ENCODE peak calls at places on chromosomes 16 and 17, in ten cellular contexts. One of them, this sample, is unnamed.

GRCh38 chr16:78925071-78925714 is 675.3 kb downstream of the MAF start:
- DNase-seq in skeletal muscle cell: no peak
- DNase-seq in heart left ventricle: no peak
- DNase-seq in activated CD8-positive, alpha-beta memory T cell treated with anti-CD3 and anti-CD28 coated beads for 4 hours: no peak
- DNase-seq in brain microvascular endothelial cell: no peak
- DNase-seq in CD8-positive, alpha-beta T cell: peak; percentile 5
- DNase-seq in effector memory CD4-positive, alpha-beta T cell: no peak
- DNase-seq in Ammon's horn: no peak
- DNase-seq in stimulated activated CD8-positive, alpha-beta memory T cell treated with anti-CD3 and anti-CD28 coated beads, Interleukin-4, amount 100 ng/mL, for 1 hour: no peak
- DNase-seq in stimulated activated CD4-positive, alpha-beta T cell treated with anti-CD3 and anti-CD28 coated beads, TNF-alpha, amount 100 ng/mL, for 1 hour: peak; percentile 12
- DNase-seq in this sample: peak; percentile 29

GRCh38 chr17:34255381-34255732 is 272 bp downstream of the CCL2 start:
- DNase-seq in heart left ventricle: no peak
- DNase-seq in effector memory CD4-positive, alpha-beta T cell: no peak
- DNase-seq in Ammon's horn: no peak
- DNase-seq in brain microvascular endothelial cell: no peak
- DNase-seq in activated CD8-positive, alpha-beta memory T cell treated with anti-CD3 and anti-CD28 coated beads for 4 hours: no peak
- DNase-seq in stimulated activated CD4-positive, alpha-beta T cell treated with anti-CD3 and anti-CD28 coated beads, TNF-alpha, amount 100 ng/mL, for 1 hour: no peak
- DNase-seq in skeletal muscle cell: no peak
- DNase-seq in CD8-positive, alpha-beta T cell: no peak
- DNase-seq in stimulated activated CD8-positive, alpha-beta memory T cell treated with anti-CD3 and anti-CD28 coated beads, Interleukin-4, amount 100 ng/mL, for 1 hour: no peak
- DNase-seq in this sample: no peak

GRCh38 chr17:61235821-61236197 is 163.8 kb upstream of the TBX2 start:
- DNase-seq in Ammon's horn: peak; percentile 71
- DNase-seq in brain microvascular endothelial cell: peak; percentile 77
- DNase-seq in stimulated activated CD4-positive, alpha-beta T cell treated with anti-CD3 and anti-CD28 coated beads, TNF-alpha, amount 100 ng/mL, for 1 hour: no peak
- DNase-seq in skeletal muscle cell: no peak
- DNase-seq in CD8-positive, alpha-beta T cell: no peak
- DNase-seq in heart left ventricle: no peak
- DNase-seq in effector memory CD4-positive, alpha-beta T cell: no peak
- DNase-seq in activated CD8-positive, alpha-beta memory T cell treated with anti-CD3 and anti-CD28 coated beads for 4 hours: no peak
- DNase-seq in stimulated activated CD8-positive, alpha-beta memory T cell treated with anti-CD3 and anti-CD28 coated beads, Interleukin-4, amount 100 ng/mL, for 1 hour: no peak
- DNase-seq in this sample: peak; percentile 90

GRCh38 chr17:65690626-65691310 is 129.3 kb upstream of the AXIN2 start:
- DNase-seq in heart left ventricle: no peak
- DNase-seq in Ammon's horn: no peak
- DNase-seq in activated CD8-positive, alpha-beta memory T cell treated with anti-CD3 and anti-CD28 coated beads for 4 hours: no peak
- DNase-seq in CD8-positive, alpha-beta T cell: no peak
- DNase-seq in stimulated activated CD4-positive, alpha-beta T cell treated with anti-CD3 and anti-CD28 coated beads, TNF-alpha, amount 100 ng/mL, for 1 hour: no peak
- DNase-seq in brain microvascular endothelial cell: no peak
- DNase-seq in stimulated activated CD8-positive, alpha-beta memory T cell treated with anti-CD3 and anti-CD28 coated beads, Interleukin-4, amount 100 ng/mL, for 1 hour: no peak
- DNase-seq in effector memory CD4-positive, alpha-beta T cell: no peak
- DNase-seq in skeletal muscle cell: no peak
- DNase-seq in this sample: no peak

GRCh38 chr17:28715217-28715616 is 2.5 kb downstream of the RAB34 start:
- DNase-seq in CD8-positive, alpha-beta T cell: no peak
- DNase-seq in stimulated activated CD8-positive, alpha-beta memory T cell treated with anti-CD3 and anti-CD28 coated beads, Interleukin-4, amount 100 ng/mL, for 1 hour: no peak
- DNase-seq in stimulated activated CD4-positive, alpha-beta T cell treated with anti-CD3 and anti-CD28 coated beads, TNF-alpha, amount 100 ng/mL, for 1 hour: no peak
- DNase-seq in heart left ventricle: no peak
- DNase-seq in Ammon's horn: no peak
- DNase-seq in effector memory CD4-positive, alpha-beta T cell: no peak
- DNase-seq in skeletal muscle cell: no peak
- DNase-seq in activated CD8-positive, alpha-beta memory T cell treated with anti-CD3 and anti-CD28 coated beads for 4 hours: no peak
- DNase-seq in brain microvascular endothelial cell: no peak
- DNase-seq in this sample: no peak

GRCh38 chr17:34220776-34221390 is 34.2 kb upstream of the CCL2 start:
- DNase-seq in effector memory CD4-positive, alpha-beta T cell: no peak
- DNase-seq in Ammon's horn: no peak
- DNase-seq in CD8-positive, alpha-beta T cell: no peak
- DNase-seq in activated CD8-positive, alpha-beta memory T cell treated with anti-CD3 and anti-CD28 coated beads for 4 hours: no peak
- DNase-seq in stimulated activated CD8-positive, alpha-beta memory T cell treated with anti-CD3 and anti-CD28 coated beads, Interleukin-4, amount 100 ng/mL, for 1 hour: no peak
- DNase-seq in heart left ventricle: no peak
- DNase-seq in stimulated activated CD4-positive, alpha-beta T cell treated with anti-CD3 and anti-CD28 coated beads, TNF-alpha, amount 100 ng/mL, for 1 hour: no peak
- DNase-seq in brain microvascular endothelial cell: no peak
- DNase-seq in skeletal muscle cell: no peak
- DNase-seq in this sample: no peak

GRCh38 chr17:6936370-6937028 is 59.4 kb upstream of the ALOX12 start:
- DNase-seq in stimulated activated CD4-positive, alpha-beta T cell treated with anti-CD3 and anti-CD28 coated beads, TNF-alpha, amount 100 ng/mL, for 1 hour: no peak
- DNase-seq in skeletal muscle cell: no peak
- DNase-seq in effector memory CD4-positive, alpha-beta T cell: no peak
- DNase-seq in CD8-positive, alpha-beta T cell: no peak
- DNase-seq in activated CD8-positive, alpha-beta memory T cell treated with anti-CD3 and anti-CD28 coated beads for 4 hours: no peak
- DNase-seq in heart left ventricle: no peak
- DNase-seq in stimulated activated CD8-positive, alpha-beta memory T cell treated with anti-CD3 and anti-CD28 coated beads, Interleukin-4, amount 100 ng/mL, for 1 hour: no peak
- DNase-seq in brain microvascular endothelial cell: no peak
- DNase-seq in Ammon's horn: peak; percentile 47
- DNase-seq in this sample: peak; percentile 77

GRCh38 chr17:17506181-17506741 is 10.1 kb upstream of the RASD1 start:
- DNase-seq in stimulated activated CD4-positive, alpha-beta T cell treated with anti-CD3 and anti-CD28 coated beads, TNF-alpha, amount 100 ng/mL, for 1 hour: no peak
- DNase-seq in brain microvascular endothelial cell: no peak
- DNase-seq in effector memory CD4-positive, alpha-beta T cell: no peak
- DNase-seq in heart left ventricle: peak; percentile 56
- DNase-seq in CD8-positive, alpha-beta T cell: no peak
- DNase-seq in Ammon's horn: peak; percentile 56
- DNase-seq in activated CD8-positive, alpha-beta memory T cell treated with anti-CD3 and anti-CD28 coated beads for 4 hours: no peak
- DNase-seq in skeletal muscle cell: no peak
- DNase-seq in stimulated activated CD8-positive, alpha-beta memory T cell treated with anti-CD3 and anti-CD28 coated beads, Interleukin-4, amount 100 ng/mL, for 1 hour: no peak
- DNase-seq in this sample: peak; percentile 38

GRCh38 chr17:61127960-61128359 is 271.7 kb upstream of the TBX2 start:
- DNase-seq in stimulated activated CD8-positive, alpha-beta memory T cell treated with anti-CD3 and anti-CD28 coated beads, Interleukin-4, amount 100 ng/mL, for 1 hour: no peak
- DNase-seq in effector memory CD4-positive, alpha-beta T cell: no peak
- DNase-seq in skeletal muscle cell: no peak
- DNase-seq in stimulated activated CD4-positive, alpha-beta T cell treated with anti-CD3 and anti-CD28 coated beads, TNF-alpha, amount 100 ng/mL, for 1 hour: no peak
- DNase-seq in activated CD8-positive, alpha-beta memory T cell treated with anti-CD3 and anti-CD28 coated beads for 4 hours: no peak
- DNase-seq in CD8-positive, alpha-beta T cell: no peak
- DNase-seq in heart left ventricle: no peak
- DNase-seq in Ammon's horn: no peak
- DNase-seq in brain microvascular endothelial cell: no peak
- DNase-seq in this sample: no peak

GRCh38 chr16:15401972-15402371 is 6.4 kb downstream of the MPV17L start:
- DNase-seq in effector memory CD4-positive, alpha-beta T cell: no peak
- DNase-seq in stimulated activated CD4-positive, alpha-beta T cell treated with anti-CD3 and anti-CD28 coated beads, TNF-alpha, amount 100 ng/mL, for 1 hour: no peak
- DNase-seq in Ammon's horn: no peak
- DNase-seq in heart left ventricle: no peak
- DNase-seq in stimulated activated CD8-positive, alpha-beta memory T cell treated with anti-CD3 and anti-CD28 coated beads, Interleukin-4, amount 100 ng/mL, for 1 hour: no peak
- DNase-seq in CD8-positive, alpha-beta T cell: no peak
- DNase-seq in brain microvascular endothelial cell: no peak
- DNase-seq in activated CD8-positive, alpha-beta memory T cell treated with anti-CD3 and anti-CD28 coated beads for 4 hours: no peak
- DNase-seq in skeletal muscle cell: no peak
- DNase-seq in this sample: no peak

GRCh38 chr17:76568771-76569170 is 16.9 kb downstream of the ST6GALNAC2 start:
- DNase-seq in skeletal muscle cell: no peak
- DNase-seq in heart left ventricle: no peak
- DNase-seq in activated CD8-positive, alpha-beta memory T cell treated with anti-CD3 and anti-CD28 coated beads for 4 hours: no peak
- DNase-seq in effector memory CD4-positive, alpha-beta T cell: no peak
- DNase-seq in Ammon's horn: no peak
- DNase-seq in CD8-positive, alpha-beta T cell: no peak
- DNase-seq in stimulated activated CD8-positive, alpha-beta memory T cell treated with anti-CD3 and anti-CD28 coated beads, Interleukin-4, amount 100 ng/mL, for 1 hour: no peak
- DNase-seq in stimulated activated CD4-positive, alpha-beta T cell treated with anti-CD3 and anti-CD28 coated beads, TNF-alpha, amount 100 ng/mL, for 1 hour: no peak
- DNase-seq in brain microvascular endothelial cell: no peak
- DNase-seq in this sample: no peak

GRCh38 chr16:21060027-21060510 is 90.6 kb downstream of the DNAH3 start:
- DNase-seq in stimulated activated CD8-positive, alpha-beta memory T cell treated with anti-CD3 and anti-CD28 coated beads, Interleukin-4, amount 100 ng/mL, for 1 hour: no peak
- DNase-seq in Ammon's horn: no peak
- DNase-seq in brain microvascular endothelial cell: no peak
- DNase-seq in heart left ventricle: no peak
- DNase-seq in effector memory CD4-positive, alpha-beta T cell: no peak
- DNase-seq in skeletal muscle cell: no peak
- DNase-seq in stimulated activated CD4-positive, alpha-beta T cell treated with anti-CD3 and anti-CD28 coated beads, TNF-alpha, amount 100 ng/mL, for 1 hour: no peak
- DNase-seq in activated CD8-positive, alpha-beta memory T cell treated with anti-CD3 and anti-CD28 coated beads for 4 hours: no peak
- DNase-seq in CD8-positive, alpha-beta T cell: no peak
- DNase-seq in this sample: no peak

GRCh38 chr16:29315046-29315445 is 91.5 kb downstream of the NPIPB11 start:
- DNase-seq in Ammon's horn: no peak
- DNase-seq in effector memory CD4-positive, alpha-beta T cell: no peak
- DNase-seq in skeletal muscle cell: peak; percentile 11
- DNase-seq in activated CD8-positive, alpha-beta memory T cell treated with anti-CD3 and anti-CD28 coated beads for 4 hours: no peak
- DNase-seq in stimulated activated CD8-positive, alpha-beta memory T cell treated with anti-CD3 and anti-CD28 coated beads, Interleukin-4, amount 100 ng/mL, for 1 hour: no peak
- DNase-seq in CD8-positive, alpha-beta T cell: no peak
- DNase-seq in heart left ventricle: no peak
- DNase-seq in brain microvascular endothelial cell: no peak
- DNase-seq in stimulated activated CD4-positive, alpha-beta T cell treated with anti-CD3 and anti-CD28 coated beads, TNF-alpha, amount 100 ng/mL, for 1 hour: no peak
- DNase-seq in this sample: no peak

GRCh38 chr17:22454070-22454999 is 762.0 kb downstream of the KCNJ18 start:
- DNase-seq in effector memory CD4-positive, alpha-beta T cell: no peak
- DNase-seq in stimulated activated CD8-positive, alpha-beta memory T cell treated with anti-CD3 and anti-CD28 coated beads, Interleukin-4, amount 100 ng/mL, for 1 hour: no peak
- DNase-seq in stimulated activated CD4-positive, alpha-beta T cell treated with anti-CD3 and anti-CD28 coated beads, TNF-alpha, amount 100 ng/mL, for 1 hour: no peak
- DNase-seq in CD8-positive, alpha-beta T cell: no peak
- DNase-seq in brain microvascular endothelial cell: no peak
- DNase-seq in activated CD8-positive, alpha-beta memory T cell treated with anti-CD3 and anti-CD28 coated beads for 4 hours: no peak
- DNase-seq in Ammon's horn: no peak
- DNase-seq in skeletal muscle cell: no peak
- DNase-seq in heart left ventricle: no peak
- DNase-seq in this sample: no peak

GRCh38 chr17:50950002-50950877 is 84.1 kb upstream of the TOB1 start:
- DNase-seq in activated CD8-positive, alpha-beta memory T cell treated with anti-CD3 and anti-CD28 coated beads for 4 hours: no peak
- DNase-seq in effector memory CD4-positive, alpha-beta T cell: peak; percentile 34
- DNase-seq in stimulated activated CD4-positive, alpha-beta T cell treated with anti-CD3 and anti-CD28 coated beads, TNF-alpha, amount 100 ng/mL, for 1 hour: peak; percentile 23
- DNase-seq in skeletal muscle cell: peak; percentile 75
- DNase-seq in stimulated activated CD8-positive, alpha-beta memory T cell treated with anti-CD3 and anti-CD28 coated beads, Interleukin-4, amount 100 ng/mL, for 1 hour: peak; percentile 33
- DNase-seq in CD8-positive, alpha-beta T cell: peak; percentile 67
- DNase-seq in Ammon's horn: peak; percentile 90
- DNase-seq in heart left ventricle: peak; percentile 90
- DNase-seq in brain microvascular endothelial cell: peak; percentile 89
- DNase-seq in this sample: peak; percentile 81

GRCh38 chr16:72241930-72242329 is 70.0 kb upstream of the PMFBP1 start:
- DNase-seq in stimulated activated CD4-positive, alpha-beta T cell treated with anti-CD3 and anti-CD28 coated beads, TNF-alpha, amount 100 ng/mL, for 1 hour: no peak
- DNase-seq in Ammon's horn: peak; percentile 79
- DNase-seq in activated CD8-positive, alpha-beta memory T cell treated with anti-CD3 and anti-CD28 coated beads for 4 hours: no peak
- DNase-seq in heart left ventricle: no peak
- DNase-seq in stimulated activated CD8-positive, alpha-beta memory T cell treated with anti-CD3 and anti-CD28 coated beads, Interleukin-4, amount 100 ng/mL, for 1 hour: no peak
- DNase-seq in effector memory CD4-positive, alpha-beta T cell: no peak
- DNase-seq in skeletal muscle cell: no peak
- DNase-seq in brain microvascular endothelial cell: peak; percentile 53
- DNase-seq in CD8-positive, alpha-beta T cell: no peak
- DNase-seq in this sample: peak; percentile 84

GRCh38 chr17:43987131-43988021 is 17.0 kb upstream of the NAGS start:
- DNase-seq in brain microvascular endothelial cell: no peak
- DNase-seq in activated CD8-positive, alpha-beta memory T cell treated with anti-CD3 and anti-CD28 coated beads for 4 hours: no peak
- DNase-seq in skeletal muscle cell: no peak
- DNase-seq in stimulated activated CD8-positive, alpha-beta memory T cell treated with anti-CD3 and anti-CD28 coated beads, Interleukin-4, amount 100 ng/mL, for 1 hour: no peak
- DNase-seq in Ammon's horn: no peak
- DNase-seq in stimulated activated CD4-positive, alpha-beta T cell treated with anti-CD3 and anti-CD28 coated beads, TNF-alpha, amount 100 ng/mL, for 1 hour: no peak
- DNase-seq in effector memory CD4-positive, alpha-beta T cell: no peak
- DNase-seq in heart left ventricle: no peak
- DNase-seq in CD8-positive, alpha-beta T cell: no peak
- DNase-seq in this sample: no peak

GRCh38 chr17:83192161-83192788 is 112.9 kb downstream of the METRNL start:
- DNase-seq in stimulated activated CD4-positive, alpha-beta T cell treated with anti-CD3 and anti-CD28 coated beads, TNF-alpha, amount 100 ng/mL, for 1 hour: no peak
- DNase-seq in brain microvascular endothelial cell: no peak
- DNase-seq in skeletal muscle cell: no peak
- DNase-seq in heart left ventricle: peak; percentile 52
- DNase-seq in effector memory CD4-positive, alpha-beta T cell: no peak
- DNase-seq in activated CD8-positive, alpha-beta memory T cell treated with anti-CD3 and anti-CD28 coated beads for 4 hours: no peak
- DNase-seq in CD8-positive, alpha-beta T cell: no peak
- DNase-seq in stimulated activated CD8-positive, alpha-beta memory T cell treated with anti-CD3 and anti-CD28 coated beads, Interleukin-4, amount 100 ng/mL, for 1 hour: no peak
- DNase-seq in Ammon's horn: no peak
- DNase-seq in this sample: no peak

GRCh38 chr16:68778551-68779231 is 41.6 kb downstream of the CDH1 start:
- DNase-seq in heart left ventricle: no peak
- DNase-seq in brain microvascular endothelial cell: no peak
- DNase-seq in stimulated activated CD4-positive, alpha-beta T cell treated with anti-CD3 and anti-CD28 coated beads, TNF-alpha, amount 100 ng/mL, for 1 hour: no peak
- DNase-seq in Ammon's horn: no peak
- DNase-seq in CD8-positive, alpha-beta T cell: no peak
- DNase-seq in skeletal muscle cell: no peak
- DNase-seq in stimulated activated CD8-positive, alpha-beta memory T cell treated with anti-CD3 and anti-CD28 coated beads, Interleukin-4, amount 100 ng/mL, for 1 hour: no peak
- DNase-seq in activated CD8-positive, alpha-beta memory T cell treated with anti-CD3 and anti-CD28 coated beads for 4 hours: no peak
- DNase-seq in effector memory CD4-positive, alpha-beta T cell: no peak
- DNase-seq in this sample: no peak

GRCh38 chr16:87145181-87146176 is 171.7 kb downstream of the C16orf95 start:
- DNase-seq in heart left ventricle: no peak
- DNase-seq in CD8-positive, alpha-beta T cell: no peak
- DNase-seq in stimulated activated CD4-positive, alpha-beta T cell treated with anti-CD3 and anti-CD28 coated beads, TNF-alpha, amount 100 ng/mL, for 1 hour: no peak
- DNase-seq in brain microvascular endothelial cell: peak; percentile 85
- DNase-seq in skeletal muscle cell: no peak
- DNase-seq in stimulated activated CD8-positive, alpha-beta memory T cell treated with anti-CD3 and anti-CD28 coated beads, Interleukin-4, amount 100 ng/mL, for 1 hour: no peak
- DNase-seq in effector memory CD4-positive, alpha-beta T cell: no peak
- DNase-seq in Ammon's horn: no peak
- DNase-seq in activated CD8-positive, alpha-beta memory T cell treated with anti-CD3 and anti-CD28 coated beads for 4 hours: no peak
- DNase-seq in this sample: no peak

GRCh38 chr17:66494023-66494803 is 191.8 kb downstream of the PRKCA start:
- DNase-seq in CD8-positive, alpha-beta T cell: no peak
- DNase-seq in activated CD8-positive, alpha-beta memory T cell treated with anti-CD3 and anti-CD28 coated beads for 4 hours: no peak
- DNase-seq in effector memory CD4-positive, alpha-beta T cell: no peak
- DNase-seq in heart left ventricle: no peak
- DNase-seq in skeletal muscle cell: peak; percentile 88
- DNase-seq in Ammon's horn: no peak
- DNase-seq in stimulated activated CD8-positive, alpha-beta memory T cell treated with anti-CD3 and anti-CD28 coated beads, Interleukin-4, amount 100 ng/mL, for 1 hour: no peak
- DNase-seq in brain microvascular endothelial cell: peak; percentile 93
- DNase-seq in stimulated activated CD4-positive, alpha-beta T cell treated with anti-CD3 and anti-CD28 coated beads, TNF-alpha, amount 100 ng/mL, for 1 hour: no peak
- DNase-seq in this sample: no peak

GRCh38 chr17:38732376-38733314 is 2.5 kb downstream of the CISD3 start:
- DNase-seq in Ammon's horn: no peak
- DNase-seq in heart left ventricle: no peak
- DNase-seq in skeletal muscle cell: no peak
- DNase-seq in stimulated activated CD8-positive, alpha-beta memory T cell treated with anti-CD3 and anti-CD28 coated beads, Interleukin-4, amount 100 ng/mL, for 1 hour: no peak
- DNase-seq in stimulated activated CD4-positive, alpha-beta T cell treated with anti-CD3 and anti-CD28 coated beads, TNF-alpha, amount 100 ng/mL, for 1 hour: no peak
- DNase-seq in activated CD8-positive, alpha-beta memory T cell treated with anti-CD3 and anti-CD28 coated beads for 4 hours: no peak
- DNase-seq in CD8-positive, alpha-beta T cell: no peak
- DNase-seq in effector memory CD4-positive, alpha-beta T cell: no peak
- DNase-seq in brain microvascular endothelial cell: no peak
- DNase-seq in this sample: no peak

GRCh38 chr16:68993885-68994284 is 111.6 kb upstream of the HAS3 start:
- DNase-seq in stimulated activated CD8-positive, alpha-beta memory T cell treated with anti-CD3 and anti-CD28 coated beads, Interleukin-4, amount 100 ng/mL, for 1 hour: no peak
- DNase-seq in CD8-positive, alpha-beta T cell: no peak
- DNase-seq in Ammon's horn: no peak
- DNase-seq in skeletal muscle cell: peak; percentile 72
- DNase-seq in effector memory CD4-positive, alpha-beta T cell: no peak
- DNase-seq in heart left ventricle: no peak
- DNase-seq in stimulated activated CD4-positive, alpha-beta T cell treated with anti-CD3 and anti-CD28 coated beads, TNF-alpha, amount 100 ng/mL, for 1 hour: no peak
- DNase-seq in brain microvascular endothelial cell: peak; percentile 54
- DNase-seq in activated CD8-positive, alpha-beta memory T cell treated with anti-CD3 and anti-CD28 coated beads for 4 hours: no peak
- DNase-seq in this sample: no peak